ENCODE peak calls at places on chromosome 14, in five cellular contexts. U is uterus, B is A673, J is tibial artery, H is adrenal gland. N is an unnamed sample. For H3K4me1, the result is how much of the 10 kb centered on the place peaks cover.

GRCh38 chr14:29521526-29522137 is 406.0 kb downstream of the PRKD1 start:
- DNase-seq in U (no peak), B (peak), J (no peak), H (no peak), N (no peak)

GRCh38 chr14:98932436-98933325 is 339.3 kb downstream of the BCL11B start:
- DNase-seq in U (no peak), B (no peak), J (peak), H (no peak), N (no peak)

GRCh38 chr14:78788467-78789360 is 618.5 kb downstream of the NRXN3 start:
- DNase-seq in U (no peak), B (no peak), J (no peak), H (no peak), N (no peak)

GRCh38 chr14:102853703-102854396 is 68.6 kb upstream of the AMN start:
- DNase-seq in U (no peak), B (no peak), J (no peak), H (no peak), N (no peak)

GRCh38 chr14:47389520-47389919 is 285.9 kb downstream of the MDGA2 start:
- DNase-seq in U (no peak), B (no peak), J (no peak), H (no peak), N (no peak)

GRCh38 chr14:24162083-24162482 is 1.0 kb downstream of the IRF9 start:
- DNase-seq in U (no peak), B (no peak), J (no peak), H (no peak), N (no peak)

GRCh38 chr14:77212097-77212873 is 30.7 kb downstream of the TMEM63C start:
- DNase-seq in U (no peak), B (no peak), J (no peak), H (no peak), N (no peak)

GRCh38 chr14:95185452-95186392 is 28.4 kb upstream of the DICER1 start:
- DNase-seq in U (peak), B (peak), J (peak), H (peak), N (no peak)

GRCh38 chr14:101477648-101478047 is 83.6 kb upstream of the DIO3 start:
- DNase-seq in U (no peak), B (no peak), J (peak), H (no peak), N (no peak)

GRCh38 chr14:61203059-61203753 is 77.9 kb downstream of the TMEM30B start:
- DNase-seq in U (no peak), B (no peak), J (no peak), H (no peak), N (no peak)

DNA sequence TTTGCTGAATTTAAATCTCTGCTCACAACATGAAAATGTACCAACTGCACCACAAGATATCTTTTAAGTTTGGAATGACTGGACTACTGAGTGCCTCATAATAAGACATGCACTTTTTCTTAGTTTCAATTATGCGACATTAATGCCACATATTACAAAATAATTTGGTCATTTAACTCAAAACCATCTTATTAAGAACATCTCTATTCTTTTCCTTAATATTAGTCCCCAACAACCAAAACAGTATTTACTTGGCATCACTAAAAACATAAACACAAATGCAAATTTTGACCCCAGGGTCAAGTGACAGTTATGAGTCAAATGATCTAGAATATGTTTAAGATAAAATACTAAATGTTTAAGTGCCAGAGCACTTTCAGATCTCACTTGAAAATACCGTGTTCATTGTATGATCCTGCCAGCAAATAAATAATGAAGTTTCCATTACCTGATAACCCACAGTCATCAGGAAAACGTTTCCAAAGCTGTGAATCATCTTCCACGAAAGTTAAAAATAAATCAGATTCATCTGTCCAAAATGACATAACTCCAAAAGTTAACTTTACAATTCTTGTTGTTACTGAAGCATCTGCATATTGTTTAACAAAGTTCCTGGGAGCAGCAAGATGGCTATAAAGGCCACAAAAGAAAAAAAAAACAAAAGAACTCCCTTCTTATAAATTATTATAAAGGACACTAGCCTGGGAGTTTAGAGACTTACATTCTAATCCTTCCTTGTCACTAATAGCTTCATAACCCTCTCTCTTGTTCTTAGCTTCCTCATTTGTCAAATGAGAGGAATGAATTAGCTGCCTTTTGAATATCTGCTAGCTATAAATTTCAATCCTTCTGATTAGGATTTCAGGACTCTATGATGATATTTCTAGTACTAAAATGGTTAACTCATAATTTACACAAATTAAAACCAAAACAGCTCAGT is 30.5 kb upstream of the AP4S1 start:
- DNase-seq in U (no peak), B (no peak), J (no peak), H (no peak), N (no peak)
- H3K4me1 ChIP-seq in U (under half), B (under half), J (under half), H (under half), N (under half)

GRCh38 chr14:104638927-104639450 is 34.4 kb upstream of the TMEM179 start:
- DNase-seq in U (no peak), B (no peak), J (no peak), H (no peak), N (no peak)
- H3K4me1 ChIP-seq in U (under half), B (under half), J (under half), H (under half), N (under half)

DNA sequence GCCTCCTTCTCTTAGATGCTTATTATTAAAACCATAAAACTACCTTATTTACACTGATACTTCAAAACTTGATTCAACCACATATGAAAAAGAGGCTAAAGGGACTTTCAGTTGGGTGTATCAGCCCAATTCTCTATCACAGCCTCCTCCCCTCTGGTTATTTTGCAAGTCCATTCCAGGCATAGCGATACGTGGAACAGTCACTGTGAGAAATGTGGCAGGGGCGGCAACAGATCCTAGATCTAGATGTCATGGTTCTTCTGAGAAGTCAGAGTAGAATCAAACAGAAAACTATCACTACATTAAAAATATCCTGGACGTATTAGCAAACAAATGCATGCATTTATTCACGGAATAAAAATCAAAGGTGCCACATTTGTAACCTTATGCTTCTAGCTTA is 83.2 kb downstream of the RALGAPA1 start:
- DNase-seq in U (no peak), B (no peak), J (no peak), H (no peak), N (no peak)
- H3K4me1 ChIP-seq in U (under half), B (under half), J (under half), H (under half), N (under half)

GRCh38 chr14:73759714-73760597 is 45.8 kb upstream of the PNMA1 start:
- DNase-seq in U (peak), B (peak), J (peak), H (peak), N (peak)

GRCh38 chr14:73758392-73759182 is 44.4 kb upstream of the PNMA1 start:
- DNase-seq in U (peak), B (peak), J (peak), H (peak), N (peak)

GRCh38 chr14:73757876-73758391 is 43.8 kb upstream of the PNMA1 start:
- DNase-seq in U (no peak), B (no peak), J (no peak), H (no peak), N (no peak)

GRCh38 chr14:73760598-73761586 is 46.7 kb upstream of the PNMA1 start:
- DNase-seq in U (peak), B (no peak), J (no peak), H (no peak), N (peak)

GRCh38 chr14:73759183-73759713 is 45.1 kb upstream of the PNMA1 start:
- DNase-seq in U (peak), B (peak), J (peak), H (peak), N (peak)
- H3K4me1 ChIP-seq in U (half or more), B (half or more), J (half or more), H (half or more), N (half or more)

GRCh38 chr14:32596390-32596789 is 267.3 kb downstream of the AKAP6 start:
- DNase-seq in U (no peak), B (no peak), J (no peak), H (no peak), N (no peak)
- H3K4me1 ChIP-seq in U (under half), B (under half), J (under half), H (under half), N (under half)

DNA sequence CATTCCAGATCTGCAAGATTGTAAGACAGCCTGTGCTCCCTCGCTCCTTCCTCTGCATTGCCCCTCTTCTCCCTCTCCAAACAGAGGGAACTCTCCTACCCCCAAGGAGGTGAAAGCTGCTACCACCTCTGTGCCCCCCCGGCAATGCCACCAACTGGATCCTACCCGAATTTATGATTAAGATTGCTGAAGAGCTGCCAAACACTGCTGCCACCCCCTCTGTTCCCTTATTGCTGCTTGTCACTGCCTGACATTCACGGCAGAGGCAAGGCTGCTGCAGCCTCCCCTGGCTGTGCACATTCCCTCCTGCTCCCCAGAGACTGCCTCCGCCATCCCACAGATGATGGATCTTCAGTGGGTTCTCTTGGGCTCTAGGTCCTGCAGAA is 37.4 kb downstream of the DAD1 start:
- DNase-seq in U (no peak), B (peak), J (no peak), H (no peak), N (no peak)
- H3K4me1 ChIP-seq in U (under half), B (half or more), J (under half), H (under half), N (under half)

N was measured in upper lobe of left lung.